ENCODE peak calls at places on chromosomes 7 and 10, in seven cellular contexts. Z is naive thymus-derived CD8-positive, alpha-beta T cell; S is activated CD8-positive, alpha-beta memory T cell treated with anti-CD3 and anti-CD28 coated beads for 48 hours; Y is T-helper 2 cell; M is HT1080; D is H54; E is lung microvascular endothelial cell. B is an unnamed sample.

GRCh38 chr7:123352226-123352550 is 152.4 kb upstream of the SLC13A1 start:
- DNase-seq in Z (no peak), S (no peak), Y (no peak), M (no peak), D (no peak), E (no peak), B (no peak)

GRCh38 chr10:46518028-46518725 is 38.3 kb downstream of the GPRIN2 start:
- DNase-seq in Z (no peak), S (no peak), Y (no peak), M (no peak), D (no peak), E (no peak), B (no peak)

GRCh38 chr10:47104786-47105385 is 193.7 kb downstream of the PTPN20 start:
- DNase-seq in Z (no peak), S (no peak), Y (peak; percentile 49), M (no peak), D (no peak), E (no peak), B (no peak)

GRCh38 chr10:12844796-12845524 is 156.6 kb downstream of the CCDC3 start:
- DNase-seq in Z (no peak), S (no peak), Y (no peak), M (peak; percentile 81), D (peak; percentile 50), E (peak; percentile 95), B (peak; percentile 54)

GRCh38 chr7:108418941-108419340 is 37.3 kb downstream of the NRCAM start:
- DNase-seq in Z (no peak), S (no peak), Y (no peak), M (no peak), D (no peak), E (no peak), B (no peak)

GRCh38 chr7:72268826-72269225 is 143.3 kb downstream of the CALN1 start:
- DNase-seq in Z (no peak), S (no peak), Y (no peak), M (no peak), D (no peak), E (peak; percentile 37), B (no peak)

GRCh38 chr7:132548489-132549078 is 27.7 kb downstream of the PLXNA4 start:
- DNase-seq in Z (no peak), S (no peak), Y (no peak), M (peak; percentile 96), D (no peak), E (no peak), B (peak; percentile 45)

GRCh38 chr10:27658788-27659187 is 86.8 kb downstream of the MKX start:
- DNase-seq in Z (no peak), S (no peak), Y (no peak), M (peak; percentile 48), D (peak; percentile 40), E (no peak), B (peak; percentile 79)

GRCh38 chr10:80468002-80468401 is 13.9 kb downstream of the TSPAN14 start:
- DNase-seq in Z (peak; percentile 75), S (no peak), Y (peak; percentile 66), M (no peak), D (no peak), E (peak; percentile 91), B (no peak)

GRCh38 chr7:151859111-151859947 is 17.6 kb downstream of the PRKAG2 start:
- DNase-seq in Z (no peak), S (no peak), Y (no peak), M (no peak), D (no peak), E (no peak), B (no peak)

GRCh38 chr7:20749896-20750295 is 36.8 kb downstream of the SP8 start:
- DNase-seq in Z (no peak), S (no peak), Y (no peak), M (no peak), D (no peak), E (no peak), B (peak; percentile 50)

GRCh38 chr7:110889363-110889762 is 201.6 kb upstream of the LRRN3 start:
- DNase-seq in Z (no peak), S (no peak), Y (no peak), M (no peak), D (no peak), E (no peak), B (no peak)

GRCh38 chr7:142375710-142376313 is 118.0 kb upstream of the PRSS58 start:
- DNase-seq in Z (no peak), S (no peak), Y (no peak), M (peak; percentile 48), D (peak; percentile 21), E (peak; percentile 68), B (peak; percentile 66)

GRCh38 chr7:84800846-84801245 is 386.0 kb downstream of the SEMA3D start:
- DNase-seq in Z (no peak), S (no peak), Y (no peak), M (no peak), D (no peak), E (peak; percentile 52), B (no peak)

GRCh38 chr10:74189999-74190421 is 39.0 kb downstream of the ADK start:
- DNase-seq in Z (no peak), S (no peak), Y (peak; percentile 79), M (peak; percentile 85), D (no peak), E (peak; percentile 40), B (peak; percentile 98)

GRCh38 chr7:94874036-94874745 is 33.2 kb upstream of the PPP1R9A start:
- DNase-seq in Z (no peak), S (no peak), Y (no peak), M (no peak), D (no peak), E (no peak), B (no peak)

GRCh38 chr7:31408120-31408729 is 67.7 kb upstream of the NEUROD6 start:
- DNase-seq in Z (no peak), S (no peak), Y (no peak), M (peak; percentile 86), D (peak; percentile 69), E (no peak), B (peak; percentile 77)

GRCh38 chr7:100706672-100707311 is 871 bp downstream of the POP7 start:
- DNase-seq in Z (no peak), S (no peak), Y (no peak), M (no peak), D (no peak), E (no peak), B (no peak)

GRCh38 chr7:101154693-101155102 is 422 bp downstream of the AP1S1 start:
- DNase-seq in Z (no peak), S (no peak), Y (no peak), M (no peak), D (no peak), E (no peak), B (no peak)

GRCh38 chr10:33066558-33067236 is 108.7 kb upstream of the ITGB1 start:
- DNase-seq in Z (no peak), S (no peak), Y (no peak), M (peak; percentile 11), D (peak; percentile 25), E (no peak), B (no peak)

GRCh38 chr10:76643465-76643864 is 994.1 kb downstream of the KCNMA1 start:
- DNase-seq in Z (no peak), S (no peak), Y (no peak), M (no peak), D (no peak), E (no peak), B (no peak)

GRCh38 chr10:31707578-31708411 is 220.8 kb downstream of the ARHGAP12 start:
- DNase-seq in Z (peak; percentile 13), S (peak; percentile 3), Y (peak; percentile 83), M (peak; percentile 85), D (peak; percentile 30), E (peak; percentile 46), B (peak; percentile 27)

GRCh38 chr7:108480311-108480710 is 24.1 kb upstream of the NRCAM start:
- DNase-seq in Z (no peak), S (no peak), Y (no peak), M (no peak), D (no peak), E (no peak), B (no peak)

GRCh38 chr10:78589687-78590086 is 479.1 kb upstream of the ZMIZ1 start:
- DNase-seq in Z (no peak), S (no peak), Y (no peak), M (no peak), D (no peak), E (no peak), B (no peak)

GRCh38 chr10:3111626-3112220 is 44.4 kb downstream of the PFKP start:
- DNase-seq in Z (no peak), S (no peak), Y (no peak), M (no peak), D (no peak), E (no peak), B (no peak)

GRCh38 chr10:123009105-123009805 is 449 bp downstream of the ACADSB start:
- DNase-seq in Z (peak; percentile 6), S (no peak), Y (peak; percentile 17), M (no peak), D (no peak), E (peak; percentile 14), B (peak; percentile 9)

GRCh38 chr10:133044502-133044901 is 43.2 kb upstream of the ADGRA1 start:
- DNase-seq in Z (no peak), S (no peak), Y (no peak), M (no peak), D (no peak), E (peak; percentile 26), B (no peak)

GRCh38 chr7:69598487-69599148 is 343 bp downstream of the AUTS2 start:
- DNase-seq in Z (no peak), S (no peak), Y (no peak), M (peak; percentile 2), D (peak; percentile 57), E (no peak), B (peak; percentile 30)

GRCh38 chr7:9036080-9036479 is 602.7 kb downstream of the NXPH1 start:
- DNase-seq in Z (no peak), S (no peak), Y (no peak), M (no peak), D (no peak), E (no peak), B (no peak)

GRCh38 chr7:97120713-97121457 is 3.4 kb downstream of the SDHAF3 start:
- DNase-seq in Z (no peak), S (no peak), Y (no peak), M (no peak), D (no peak), E (no peak), B (no peak)

GRCh38 chr10:72072046-72072445 is 16.3 kb downstream of the SPOCK2 start:
- DNase-seq in Z (no peak), S (no peak), Y (no peak), M (no peak), D (no peak), E (no peak), B (no peak)

GRCh38 chr7:127751723-127752448 is 99.9 kb downstream of the SND1 start:
- DNase-seq in Z (no peak), S (no peak), Y (peak; percentile 29), M (no peak), D (no peak), E (peak; percentile 35), B (no peak)

GRCh38 chr7:127791790-127792189 is 139.8 kb downstream of the SND1 start:
- DNase-seq in Z (no peak), S (no peak), Y (no peak), M (peak; percentile 52), D (no peak), E (no peak), B (peak; percentile 46)

B was measured in foreskin keratinocyte.